ENCODE peak calls at places on chromosomes 6 and 20, in four cellular contexts. Z is colonic mucosa, Q is lung, N is adrenal gland. F is an unnamed sample.

GRCh38 chr20:10984294-10984693 is 310.5 kb upstream of the JAG1 start:
- DNase-seq in Z (peak), Q (no peak), N (no peak), F (no peak)

GRCh38 chr20:24453917-24454316 is 15.5 kb upstream of the SYNDIG1 start:
- DNase-seq in Z (no peak), Q (no peak), N (no peak), F (no peak)

GRCh38 chr6:169641461-169642085 is 60.3 kb downstream of the WDR27 start:
- DNase-seq in Z (no peak), Q (no peak), N (no peak), F (no peak)

GRCh38 chr6:63644668-63645326 is 9.2 kb downstream of the PHF3 start:
- DNase-seq in Z (no peak), Q (peak), N (peak), F (no peak)

GRCh38 chr6:134398453-134398852 is 80.5 kb upstream of the SGK1 start:
- DNase-seq in Z (no peak), Q (peak), N (peak), F (no peak)

GRCh38 chr6:116255246-116255800 is 1.4 kb upstream of the TSPYL4 start:
- DNase-seq in Z (no peak), Q (no peak), N (peak), F (no peak)

GRCh38 chr6:167698540-167698939 is 128.2 kb upstream of the AFDN start:
- DNase-seq in Z (no peak), Q (no peak), N (no peak), F (no peak)

GRCh38 chr6:110493253-110493800 is 16.9 kb upstream of the SLC22A16 start:
- DNase-seq in Z (no peak), Q (no peak), N (no peak), F (no peak)

GRCh38 chr6:53793318-53793975 is 1.4 kb upstream of the LRRC1 start:
- DNase-seq in Z (peak), Q (peak), N (peak), F (peak)

GRCh38 chr6:84150680-84151079 is 76.8 kb downstream of the CEP162 start:
- DNase-seq in Z (no peak), Q (no peak), N (no peak), F (no peak)

GRCh38 chr20:3203315-3204123 is 963 bp downstream of the DDRGK1 start:
- DNase-seq in Z (peak), Q (peak), N (peak), F (peak)

GRCh38 chr20:17644451-17644850 is 37.6 kb downstream of the RRBP1 start:
- DNase-seq in Z (no peak), Q (no peak), N (peak), F (no peak)

GRCh38 chr20:7375905-7376304 is 564.4 kb downstream of the HAO1 start:
- DNase-seq in Z (no peak), Q (no peak), N (no peak), F (no peak)
- TF ChIP-seq CTCF in Z (peak), Q (no peak), N (no peak), F (no peak)

GRCh38 chr6:43260791-43261190 is 17.5 kb downstream of the TTBK1 start:
- DNase-seq in Z (no peak), Q (no peak), N (no peak), F (no peak)
- TF ChIP-seq CTCF in Z (no peak), Q (no peak), N (no peak), F (no peak)

GRCh38 chr20:31678389-31679356 is 41.0 kb downstream of the COX4I2 start:
- DNase-seq in Z (no peak), Q (no peak), N (peak), F (no peak)
- TF ChIP-seq CTCF in Z (no peak), Q (no peak), N (no peak), F (peak)

DNA sequence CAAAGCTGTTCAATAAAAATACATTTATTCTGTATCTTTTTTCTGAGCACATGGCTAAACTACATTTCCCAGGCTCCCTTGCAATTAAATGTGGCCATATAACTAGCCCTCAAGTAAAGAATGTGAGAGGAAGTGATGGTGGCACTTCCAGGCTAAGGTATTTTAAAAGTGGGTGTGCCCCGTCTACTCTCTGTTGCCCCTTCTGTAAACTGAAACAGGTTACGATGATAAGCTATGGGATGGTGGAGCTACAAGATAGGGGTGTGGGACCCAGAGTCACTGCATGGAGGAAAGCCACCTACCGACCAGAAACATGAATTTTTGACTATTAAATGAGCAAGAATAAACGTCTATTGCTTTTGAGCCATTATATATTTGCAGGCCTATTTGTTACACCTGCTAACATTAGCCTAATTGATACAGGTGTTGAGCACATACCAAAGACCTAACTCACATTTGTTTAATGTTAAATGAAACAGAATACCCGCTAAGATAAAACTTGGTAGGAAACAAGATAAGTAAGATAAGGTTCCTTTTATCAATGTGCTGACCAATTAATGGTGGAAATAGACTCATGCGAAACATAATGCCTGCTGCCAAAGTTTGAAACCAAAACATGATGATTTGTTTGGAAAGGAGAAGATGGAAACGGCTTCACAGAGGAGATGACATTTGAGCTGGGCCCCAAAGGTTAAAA is 3.0 kb downstream of the FYN start:
- DNase-seq in Z (no peak), Q (no peak), N (no peak), F (no peak)
- TF ChIP-seq CTCF in Z (no peak), Q (no peak), N (no peak), F (no peak)

GRCh38 chr20:42379385-42379784 is 761.2 kb upstream of the CHD6 start:
- DNase-seq in Z (no peak), Q (no peak), N (no peak), F (no peak)
- TF ChIP-seq CTCF in Z (no peak), Q (no peak), N (no peak), F (no peak)

DNA sequence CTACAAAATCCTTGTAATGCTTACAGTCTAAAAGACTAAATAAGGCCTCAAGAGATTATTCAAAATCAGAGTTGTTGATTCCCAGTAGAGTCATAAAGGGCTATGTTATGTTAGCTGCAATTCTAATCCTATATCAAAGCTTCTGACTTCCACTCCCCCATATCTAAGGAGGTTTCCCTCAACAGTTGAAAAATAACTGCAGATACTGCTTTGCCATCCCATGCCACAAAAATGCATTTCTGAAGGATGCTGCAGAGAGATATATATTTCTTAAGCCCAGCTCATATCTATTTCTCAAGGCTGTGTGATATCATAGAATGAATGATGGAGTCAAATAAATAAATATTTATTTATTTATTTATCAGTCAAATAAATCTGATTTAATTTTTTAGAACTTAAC is 332.3 kb downstream of the LAMA2 start:
- DNase-seq in Z (no peak), Q (no peak), N (no peak), F (no peak)
- TF ChIP-seq CTCF in Z (no peak), Q (no peak), N (no peak), F (no peak)

F was measured in Calu3.